ENCODE peak calls at places on chromosome 22, in four cellular contexts. H is K562, D is GM12891, P is GM12878. Z is an unnamed sample.

GRCh38 chr22:49925525-49926128 is 7.2 kb downstream of the CRELD2 start:
- DNase-seq in H (no peak), D (peak; percentile 67), P (peak; percentile 71), Z (peak; percentile 83)

GRCh38 chr22:29737251-29738117 is 17.7 kb downstream of the CABP7 start:
- DNase-seq in H (no peak), D (no peak), P (no peak), Z (no peak)

GRCh38 chr22:29128891-29129643 is 56.2 kb downstream of the KREMEN1 start:
- DNase-seq in H (no peak), D (no peak), P (no peak), Z (no peak)

GRCh38 chr22:41479671-41480396 is 10.9 kb downstream of the ACO2 start:
- DNase-seq in H (no peak), D (no peak), P (no peak), Z (no peak)

GRCh38 chr22:43162412-43163150 is 11.2 kb downstream of the TSPO start:
- DNase-seq in H (no peak), D (no peak), P (no peak), Z (no peak)

GRCh38 chr22:21712751-21713427 is 22.7 kb downstream of the YPEL1 start:
- DNase-seq in H (peak; percentile 99), D (peak; percentile 70), P (no peak), Z (peak; percentile 80)

GRCh38 chr22:44261861-44262595 is 50.7 kb downstream of the SHISAL1 start:
- DNase-seq in H (no peak), D (no peak), P (no peak), Z (no peak)

GRCh38 chr22:32219030-32219429 is 14.2 kb upstream of the RFPL2 start:
- DNase-seq in H (no peak), D (no peak), P (no peak), Z (peak; percentile 91)

GRCh38 chr22:50730941-50731661 is 6.9 kb upstream of the ACR start:
- DNase-seq in H (no peak), D (no peak), P (no peak), Z (no peak)

GRCh38 chr22:32926600-32926999 is 125.1 kb downstream of the TIMP3 start:
- DNase-seq in H (peak; percentile 26), D (no peak), P (no peak), Z (peak; percentile 22)

GRCh38 chr22:17489101-17489500 is 74.2 kb upstream of the SLC25A18 start:
- DNase-seq in H (no peak), D (no peak), P (no peak), Z (no peak)

GRCh38 chr22:48644997-48645396 is 1182.7 kb downstream of the BRD1 start:
- DNase-seq in H (no peak), D (no peak), P (no peak), Z (no peak)

GRCh38 chr22:45310331-45311032 is 748 bp downstream of the FAM118A start:
- DNase-seq in H (no peak), D (no peak), P (no peak), Z (no peak)

GRCh38 chr22:19419086-19419463 is 12.5 kb downstream of the HIRA start:
- DNase-seq in H (peak; percentile 98), D (no peak), P (no peak), Z (peak; percentile 96)

GRCh38 chr22:45435544-45436139 is 22.1 kb downstream of the RIBC2 start:
- DNase-seq in H (peak; percentile 60), D (peak; percentile 75), P (peak; percentile 35), Z (peak; percentile 80)

GRCh38 chr22:42520663-42521546 is 1.3 kb upstream of the RRP7A start:
- DNase-seq in H (no peak), D (no peak), P (no peak), Z (no peak)

GRCh38 chr22:48820481-48821345 is 1007.0 kb downstream of the BRD1 start:
- DNase-seq in H (no peak), D (no peak), P (no peak), Z (no peak)

GRCh38 chr22:33013051-33013450 is 45.1 kb downstream of the SYN3 start:
- DNase-seq in H (no peak), D (no peak), P (no peak), Z (no peak)

GRCh38 chr22:41908409-41909289 is 6.2 kb downstream of the SHISA8 start:
- DNase-seq in H (no peak), D (no peak), P (no peak), Z (no peak)

GRCh38 chr22:45105281-45105700 is 58.4 kb upstream of the NUP50 start:
- DNase-seq in H (no peak), D (no peak), P (no peak), Z (no peak)

GRCh38 chr22:19853879-19854777 is 546 bp downstream of the GNB1L start:
- DNase-seq in H (peak; percentile 68), D (no peak), P (no peak), Z (no peak)

DNA sequence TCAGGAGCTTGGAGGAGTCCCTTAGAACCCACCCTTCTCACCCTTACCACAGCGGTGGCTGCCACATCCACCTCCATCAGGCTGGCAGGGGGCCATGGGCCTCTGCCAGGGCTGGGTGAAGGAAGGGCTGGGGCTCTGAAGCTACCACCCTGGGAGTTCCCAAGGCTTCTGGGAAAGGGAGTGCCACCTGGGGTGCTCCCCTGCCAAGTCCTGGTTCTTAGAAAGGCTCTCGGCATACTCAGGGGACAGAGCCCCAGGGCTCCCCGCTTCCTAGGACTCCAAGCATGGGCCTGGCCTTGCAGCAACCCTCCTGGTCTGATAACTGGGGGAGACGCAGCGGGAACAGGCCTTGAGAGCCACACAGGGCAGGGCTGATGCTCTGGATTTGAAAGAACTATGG is 438 bp upstream of the PLA2G3 start:
- DNase-seq in H (no peak), D (no peak), P (no peak), Z (no peak)
- TF ChIP-seq POLR2AphosphoS5 in H (no peak), D (no peak), P (no peak), Z (no peak)

DNA sequence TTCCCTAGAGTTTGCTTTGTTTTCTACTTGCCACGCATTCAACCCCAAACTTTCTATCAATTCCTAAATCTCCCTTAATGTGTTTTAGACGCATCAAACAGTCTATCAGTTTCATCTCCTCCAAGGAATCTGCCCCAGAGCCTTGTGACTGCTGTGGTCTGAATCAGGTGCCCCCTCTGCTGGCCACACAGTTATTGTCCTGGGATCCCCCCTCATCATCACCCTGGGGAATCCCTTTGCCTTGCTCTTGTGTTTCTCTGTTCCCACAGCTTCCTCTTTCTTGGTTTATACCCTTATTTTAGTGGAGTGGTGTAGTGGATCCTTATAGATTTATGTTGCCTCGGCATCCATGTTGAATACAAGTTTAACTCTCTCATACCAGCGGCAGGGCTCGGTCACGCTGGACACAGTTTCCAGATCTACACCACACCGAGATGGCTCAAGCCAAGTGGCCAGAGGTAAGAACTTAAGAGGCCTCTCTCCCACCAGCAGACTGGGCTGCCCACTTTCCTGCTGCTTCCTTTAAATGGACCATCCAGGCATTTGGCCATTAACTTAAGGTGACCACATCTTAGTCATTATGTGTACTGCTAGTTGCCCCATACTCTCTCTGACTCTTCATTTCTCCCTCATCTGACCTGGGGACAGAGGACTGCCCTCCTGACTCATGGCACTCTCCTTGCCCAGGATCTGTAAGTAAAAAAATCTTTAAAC is 8.2 kb downstream of the UPB1 start:
- DNase-seq in H (peak; percentile 71), D (peak; percentile 60), P (peak; percentile 85), Z (peak; percentile 74)
- TF ChIP-seq SPI1 in H (no peak), D (peak; percentile 73), P (peak; percentile 81), Z (peak; percentile 76)

DNA sequence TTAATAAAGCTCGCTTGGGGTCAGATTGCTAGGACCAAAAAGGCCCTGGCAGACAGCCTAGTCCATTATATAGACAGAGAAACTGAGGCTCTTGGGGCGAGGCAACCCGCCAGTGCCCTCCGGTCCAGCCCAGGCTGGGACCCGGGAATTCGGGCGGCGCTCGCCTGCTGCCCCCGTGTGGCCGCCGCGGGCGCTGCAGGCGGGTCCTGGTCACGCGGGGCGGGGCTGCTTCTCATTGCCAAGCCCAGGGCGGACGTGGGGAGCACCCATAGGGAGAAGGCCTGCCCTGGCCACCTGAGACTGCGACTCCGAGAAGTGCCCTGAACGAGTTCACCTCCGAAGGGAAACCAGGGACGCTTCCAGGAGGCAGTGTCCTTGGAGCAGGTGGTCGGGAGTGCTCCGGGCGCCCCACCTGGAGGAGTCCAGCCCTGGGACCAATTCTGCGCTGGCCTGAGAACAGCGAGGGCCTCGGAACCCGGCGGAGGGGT is 36.0 kb upstream of the CSNK1E start:
- DNase-seq in H (peak; percentile 72), D (peak; percentile 88), P (no peak), Z (no peak)
- TF ChIP-seq POLR2AphosphoS5 in H (no peak), D (no peak), P (no peak), Z (no peak)

DNA sequence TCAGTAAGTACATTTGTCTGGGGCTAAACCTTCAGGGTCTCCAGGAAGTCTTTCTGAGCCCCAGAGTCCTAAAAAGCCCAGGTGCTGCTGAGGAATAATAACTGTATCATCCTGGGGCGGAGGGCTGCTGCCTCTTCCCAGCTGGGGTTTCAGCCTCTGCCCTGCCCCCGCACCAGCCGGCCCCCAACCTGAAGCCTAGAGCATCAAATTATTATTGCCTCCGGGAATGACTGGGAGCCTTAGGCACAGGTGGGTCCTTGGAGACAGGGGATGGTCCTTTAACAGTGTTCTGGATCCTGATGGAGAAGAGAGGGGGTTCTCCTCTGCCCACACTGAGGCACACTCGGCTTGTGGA is 64.4 kb downstream of the BCR start:
- DNase-seq in H (peak; percentile 60), D (no peak), P (no peak), Z (no peak)
- TF ChIP-seq SPI1 in H (no peak), D (no peak), P (no peak), Z (no peak)

GRCh38 chr22:39475902-39476301 is 19.1 kb downstream of the MGAT3 start:
- DNase-seq in H (no peak), D (no peak), P (no peak), Z (no peak)

GRCh38 chr22:39479254-39479653 is 22.4 kb downstream of the MGAT3 start:
- DNase-seq in H (no peak), D (no peak), P (no peak), Z (no peak)

GRCh38 chr22:39477542-39477941 is 20.7 kb downstream of the MGAT3 start:
- DNase-seq in H (no peak), D (no peak), P (no peak), Z (no peak)

GRCh38 chr22:39476664-39477063 is 19.9 kb downstream of the MGAT3 start:
- DNase-seq in H (no peak), D (no peak), P (no peak), Z (no peak)

GRCh38 chr22:39478461-39478860 is 21.6 kb downstream of the MGAT3 start:
- DNase-seq in H (peak; percentile 32), D (no peak), P (no peak), Z (no peak)
- TF ChIP-seq POLR2AphosphoS5 in H (no peak), D (no peak), P (no peak), Z (no peak)

DNA sequence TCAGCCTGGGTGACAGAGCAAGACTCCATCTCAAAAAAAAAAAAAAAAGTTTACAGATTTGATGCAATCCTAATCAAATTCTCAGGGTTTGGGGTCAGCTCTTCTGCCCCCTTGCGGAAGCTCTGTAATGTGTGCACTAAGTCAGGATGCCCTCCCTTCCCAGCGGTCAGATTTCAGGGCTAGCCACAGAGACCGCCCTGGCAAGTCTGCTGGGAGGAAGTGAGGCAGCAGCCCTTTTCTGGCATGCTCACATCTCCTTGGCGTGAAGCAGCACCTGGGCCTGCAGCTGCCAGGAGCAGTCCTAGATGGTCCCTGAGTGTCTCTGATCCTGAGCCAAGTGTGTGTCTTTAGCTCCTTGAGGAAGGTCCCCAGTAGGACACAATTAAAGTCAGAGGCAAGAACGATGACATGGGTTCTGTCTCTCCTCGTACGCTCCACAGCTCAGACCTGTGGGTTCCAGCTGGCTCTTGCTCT is 10.9 kb upstream of the APOBEC3C start:
- DNase-seq in H (peak; percentile 66), D (peak; percentile 78), P (peak; percentile 81), Z (peak; percentile 85)
- TF ChIP-seq SPI1 in H (peak; percentile 64), D (peak; percentile 80), P (peak; percentile 82), Z (peak; percentile 87)

DNA sequence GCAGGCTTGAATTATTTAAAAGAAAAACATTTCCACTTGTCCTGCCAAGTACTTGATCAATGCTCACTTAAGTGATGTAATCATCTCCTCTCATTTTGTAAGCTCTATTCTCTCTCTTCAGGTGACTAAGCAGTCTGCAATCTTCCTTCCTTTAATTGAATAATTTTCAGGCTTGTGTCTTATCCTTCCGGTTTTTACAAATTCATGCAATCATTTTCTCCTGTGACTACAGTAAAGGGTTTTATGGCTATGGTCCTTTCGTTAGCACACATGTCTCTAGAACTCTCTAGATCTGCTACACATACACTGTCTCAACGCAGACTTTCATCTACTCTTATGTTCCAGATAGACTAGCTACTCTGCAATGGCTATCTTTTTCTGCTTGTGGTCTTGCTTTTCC is 12.5 kb upstream of the UPB1 start:
- DNase-seq in H (no peak), D (no peak), P (no peak), Z (peak; percentile 70)
- TF ChIP-seq POLR2AphosphoS5 in H (no peak), D (no peak), P (no peak), Z (no peak)

Z was measured in HL-60.